ENCODE peak calls at places on chromosome 16, in five cellular contexts. One of them, this sample, is unnamed.
A peak's percentile ranks its signal among the peaks of the same experiment; 100 is the strongest.

GRCh38 chr16:58494981-58495860 is 4.7 kb upstream of the NDRG4 start:
- DNase-seq in RWPE1: peak; percentile 89
- DNase-seq in right cardiac atrium: peak; percentile 88
- DNase-seq in GM23338: peak; percentile 99
- DNase-seq in CD4-positive, alpha-beta memory T cell: peak; percentile 85
- DNase-seq in this sample: peak; percentile 30

GRCh38 chr16:21989141-21989540 is 11.8 kb downstream of the PDZD9 start:
- DNase-seq in RWPE1: no peak
- DNase-seq in right cardiac atrium: no peak
- DNase-seq in CD4-positive, alpha-beta memory T cell: no peak
- DNase-seq in GM23338: no peak
- DNase-seq in this sample: no peak

GRCh38 chr16:49528035-49528434 is 154.4 kb downstream of the C16orf78 start:
- DNase-seq in RWPE1: no peak
- DNase-seq in GM23338: no peak
- DNase-seq in CD4-positive, alpha-beta memory T cell: no peak
- DNase-seq in right cardiac atrium: no peak
- DNase-seq in this sample: no peak

GRCh38 chr16:69073181-69073669 is 32.2 kb upstream of the HAS3 start:
- DNase-seq in CD4-positive, alpha-beta memory T cell: no peak
- DNase-seq in GM23338: no peak
- DNase-seq in RWPE1: peak; percentile 88
- DNase-seq in right cardiac atrium: no peak
- DNase-seq in this sample: no peak

GRCh38 chr16:346587-346986 is 5.9 kb downstream of the AXIN1 start:
- DNase-seq in GM23338: no peak
- DNase-seq in RWPE1: peak; percentile 79
- DNase-seq in CD4-positive, alpha-beta memory T cell: no peak
- DNase-seq in right cardiac atrium: no peak
- DNase-seq in this sample: no peak

GRCh38 chr16:88405325-88406060 is 22.7 kb downstream of the ZNF469 start:
- DNase-seq in GM23338: no peak
- DNase-seq in CD4-positive, alpha-beta memory T cell: no peak
- DNase-seq in right cardiac atrium: peak; percentile 85
- DNase-seq in RWPE1: no peak
- DNase-seq in this sample: no peak

GRCh38 chr16:57527610-57528360 is 8.6 kb downstream of the CCDC102A start:
- DNase-seq in GM23338: no peak
- DNase-seq in RWPE1: no peak
- DNase-seq in CD4-positive, alpha-beta memory T cell: no peak
- DNase-seq in right cardiac atrium: peak; percentile 17
- DNase-seq in this sample: no peak

GRCh38 chr16:74034862-74035261 is 261.8 kb upstream of the PSMD7 start:
- DNase-seq in CD4-positive, alpha-beta memory T cell: no peak
- DNase-seq in GM23338: peak; percentile 76
- DNase-seq in right cardiac atrium: no peak
- DNase-seq in RWPE1: peak; percentile 16
- DNase-seq in this sample: no peak

GRCh38 chr16:57123969-57124674 is 31.7 kb downstream of the CPNE2 start:
- DNase-seq in right cardiac atrium: no peak
- DNase-seq in CD4-positive, alpha-beta memory T cell: no peak
- DNase-seq in GM23338: no peak
- DNase-seq in RWPE1: no peak
- DNase-seq in this sample: no peak

GRCh38 chr16:67244387-67245188 is 2.7 kb downstream of the FHOD1 start:
- DNase-seq in CD4-positive, alpha-beta memory T cell: peak; percentile 97
- DNase-seq in right cardiac atrium: peak; percentile 83
- DNase-seq in GM23338: no peak
- DNase-seq in RWPE1: peak; percentile 79
- DNase-seq in this sample: peak; percentile 52

GRCh38 chr16:78437352-78437968 is 338.0 kb downstream of the WWOX start:
- DNase-seq in GM23338: peak; percentile 76
- DNase-seq in RWPE1: peak; percentile 11
- DNase-seq in right cardiac atrium: no peak
- DNase-seq in CD4-positive, alpha-beta memory T cell: no peak
- DNase-seq in this sample: no peak

GRCh38 chr16:6937641-6938040 is 395.0 kb upstream of the RBFOX1 start:
- DNase-seq in right cardiac atrium: no peak
- DNase-seq in CD4-positive, alpha-beta memory T cell: no peak
- DNase-seq in GM23338: no peak
- DNase-seq in RWPE1: no peak
- DNase-seq in this sample: no peak

GRCh38 chr16:13014516-13014915 is 113.1 kb downstream of the SHISA9 start:
- DNase-seq in RWPE1: no peak
- DNase-seq in GM23338: peak; percentile 85
- DNase-seq in right cardiac atrium: no peak
- DNase-seq in CD4-positive, alpha-beta memory T cell: no peak
- DNase-seq in this sample: no peak

GRCh38 chr16:29023279-29024278 is 38.7 kb downstream of the LAT start:
- DNase-seq in CD4-positive, alpha-beta memory T cell: no peak
- DNase-seq in GM23338: no peak
- DNase-seq in right cardiac atrium: no peak
- DNase-seq in RWPE1: no peak
- DNase-seq in this sample: no peak

GRCh38 chr16:58638148-58639036 is 8.8 kb upstream of the CNOT1 start:
- DNase-seq in right cardiac atrium: peak; percentile 60
- DNase-seq in CD4-positive, alpha-beta memory T cell: no peak
- DNase-seq in RWPE1: peak; percentile 81
- DNase-seq in GM23338: peak; percentile 63
- DNase-seq in this sample: no peak

GRCh38 chr16:50261707-50262235 is 4.6 kb upstream of the ADCY7 start:
- DNase-seq in RWPE1: no peak
- DNase-seq in CD4-positive, alpha-beta memory T cell: no peak
- DNase-seq in GM23338: no peak
- DNase-seq in right cardiac atrium: no peak
- DNase-seq in this sample: no peak

GRCh38 chr16:78045865-78046581 is 23.7 kb downstream of the CLEC3A start:
- DNase-seq in RWPE1: peak; percentile 32
- DNase-seq in CD4-positive, alpha-beta memory T cell: no peak
- DNase-seq in right cardiac atrium: peak; percentile 85
- DNase-seq in GM23338: peak; percentile 93
- DNase-seq in this sample: no peak

GRCh38 chr16:65394306-65394705 is 272.4 kb upstream of the CDH11 start:
- DNase-seq in right cardiac atrium: peak; percentile 11
- DNase-seq in CD4-positive, alpha-beta memory T cell: no peak
- DNase-seq in GM23338: no peak
- DNase-seq in RWPE1: no peak
- DNase-seq in this sample: no peak

GRCh38 chr16:88634994-88635670 is 3.2 kb upstream of the IL17C start:
- DNase-seq in CD4-positive, alpha-beta memory T cell: no peak
- DNase-seq in RWPE1: no peak
- DNase-seq in right cardiac atrium: no peak
- DNase-seq in GM23338: no peak
- DNase-seq in this sample: no peak

GRCh38 chr16:66696669-66697630 is at the start of gene CMTM4:
- DNase-seq in right cardiac atrium: peak; percentile 94
- DNase-seq in RWPE1: peak; percentile 89
- DNase-seq in GM23338: peak; percentile 90
- DNase-seq in CD4-positive, alpha-beta memory T cell: peak; percentile 68
- DNase-seq in this sample: peak; percentile 64

GRCh38 chr16:54544553-54545180 is 258.1 kb upstream of the IRX3 start:
- DNase-seq in RWPE1: no peak
- DNase-seq in GM23338: no peak
- DNase-seq in right cardiac atrium: no peak
- DNase-seq in CD4-positive, alpha-beta memory T cell: no peak
- DNase-seq in this sample: no peak

GRCh38 chr16:27401768-27402568 is at the start of gene IL21R:
- DNase-seq in right cardiac atrium: peak; percentile 92
- DNase-seq in CD4-positive, alpha-beta memory T cell: peak; percentile 95
- DNase-seq in GM23338: no peak
- DNase-seq in RWPE1: no peak
- DNase-seq in this sample: peak; percentile 79

GRCh38 chr16:28494141-28494851 is at the start of gene APOBR:
- DNase-seq in CD4-positive, alpha-beta memory T cell: peak; percentile 98
- DNase-seq in RWPE1: no peak
- DNase-seq in GM23338: no peak
- DNase-seq in right cardiac atrium: peak; percentile 68
- DNase-seq in this sample: peak; percentile 90

GRCh38 chr16:48556210-48556912 is 53.6 kb downstream of the N4BP1 start:
- DNase-seq in CD4-positive, alpha-beta memory T cell: no peak
- DNase-seq in right cardiac atrium: no peak
- DNase-seq in GM23338: no peak
- DNase-seq in RWPE1: no peak
- DNase-seq in this sample: no peak

GRCh38 chr16:2500634-2500936 is 13.2 kb upstream of the ATP6V0C start:
- DNase-seq in right cardiac atrium: no peak
- DNase-seq in GM23338: peak; percentile 48
- DNase-seq in RWPE1: no peak
- DNase-seq in CD4-positive, alpha-beta memory T cell: no peak
- DNase-seq in this sample: no peak

GRCh38 chr16:2500937-2501750 is 12.6 kb upstream of the ATP6V0C start:
- DNase-seq in RWPE1: peak; percentile 55
- DNase-seq in right cardiac atrium: peak; percentile 94
- DNase-seq in GM23338: peak; percentile 91
- DNase-seq in CD4-positive, alpha-beta memory T cell: peak; percentile 73
- DNase-seq in this sample: peak; percentile 67

GRCh38 chr16:2499454-2499853 is 14.3 kb upstream of the ATP6V0C start:
- DNase-seq in right cardiac atrium: no peak
- DNase-seq in CD4-positive, alpha-beta memory T cell: no peak
- DNase-seq in RWPE1: no peak
- DNase-seq in GM23338: no peak
- DNase-seq in this sample: no peak

GRCh38 chr16:2498531-2499253 is 15.1 kb upstream of the ATP6V0C start:
- DNase-seq in CD4-positive, alpha-beta memory T cell: no peak
- DNase-seq in right cardiac atrium: no peak
- DNase-seq in RWPE1: no peak
- DNase-seq in GM23338: no peak
- DNase-seq in this sample: no peak

DNA sequence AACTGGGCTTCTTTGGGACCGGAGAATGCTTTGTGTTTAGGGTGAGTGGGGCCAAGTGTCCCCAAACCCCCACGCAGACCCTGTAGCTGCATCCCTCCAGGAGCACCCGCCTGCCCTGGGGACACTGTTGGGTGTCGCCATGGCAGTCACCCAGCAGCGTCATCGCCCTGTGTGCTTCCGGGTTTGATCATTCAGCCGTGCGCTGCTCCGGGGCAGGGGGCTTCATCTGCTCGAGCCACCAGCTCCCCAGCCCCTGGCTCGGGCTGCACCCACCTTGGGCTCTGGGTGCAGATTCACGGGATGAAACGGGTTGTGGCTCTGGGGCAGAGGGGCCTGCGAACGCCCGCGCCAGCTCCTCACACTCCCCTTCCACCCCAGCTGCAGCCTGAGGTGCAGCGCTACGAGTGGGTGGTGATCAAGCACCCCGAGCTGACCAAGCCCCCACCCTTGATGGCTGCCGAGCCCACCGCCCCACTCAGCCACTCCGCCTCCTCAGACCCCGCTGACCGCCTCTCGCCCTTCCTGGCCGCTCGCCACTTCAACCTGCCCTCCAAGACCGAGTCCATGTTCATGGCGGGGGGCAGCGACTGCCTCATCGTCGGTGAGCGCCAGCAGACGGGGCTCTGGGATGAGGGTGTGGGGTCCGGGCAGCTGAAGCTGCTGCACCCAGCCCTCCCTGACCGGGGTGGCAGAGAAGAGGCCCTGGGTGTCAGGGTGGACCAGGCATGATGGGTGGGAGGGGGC is 13.7 kb upstream of the ATP6V0C start:
- DNase-seq in right cardiac atrium: no peak
- DNase-seq in RWPE1: no peak
- DNase-seq in CD4-positive, alpha-beta memory T cell: no peak
- DNase-seq in GM23338: no peak
- DNase-seq in this sample: no peak
- H3K27ac ChIP-seq in right cardiac atrium: no peak overlapping the region
- H3K27ac ChIP-seq in RWPE1: no peak overlapping the region
- H3K27ac ChIP-seq in CD4-positive, alpha-beta memory T cell: no peak overlapping the region
- H3K27ac ChIP-seq in GM23338: no peak overlapping the region
- H3K27ac ChIP-seq in this sample: no peak overlapping the region

DNA sequence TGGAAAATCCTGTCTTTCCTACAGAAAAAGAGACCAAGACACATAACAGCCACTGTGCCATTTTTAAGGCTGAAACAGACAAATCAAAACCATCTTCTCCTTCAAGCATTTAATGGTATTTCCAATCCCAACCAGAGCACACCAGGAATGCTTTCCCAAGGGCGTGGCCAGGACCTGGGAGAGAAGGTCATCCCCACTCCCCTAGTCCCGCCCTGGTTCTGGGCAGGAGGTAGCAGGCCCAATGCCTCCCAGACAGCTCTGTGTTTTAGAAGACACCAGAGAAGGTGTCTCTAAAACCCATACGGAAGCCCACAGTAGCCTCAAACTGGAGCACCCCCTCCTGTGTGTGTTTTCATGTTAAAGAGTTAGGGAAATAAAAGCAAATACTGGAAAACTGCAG is 214.4 kb downstream of the ZFHX3 start:
- DNase-seq in GM23338: no peak
- DNase-seq in CD4-positive, alpha-beta memory T cell: no peak
- DNase-seq in RWPE1: peak; percentile 34
- DNase-seq in right cardiac atrium: no peak
- DNase-seq in this sample: no peak
- H3K27ac ChIP-seq in GM23338: no peak overlapping the region
- H3K27ac ChIP-seq in CD4-positive, alpha-beta memory T cell: no peak overlapping the region
- H3K27ac ChIP-seq in RWPE1: peak overlapping the region; percentile 65
- H3K27ac ChIP-seq in right cardiac atrium: no peak overlapping the region
- H3K27ac ChIP-seq in this sample: no peak overlapping the region

GRCh38 chr16:76539609-76540008 is 262.4 kb downstream of the CNTNAP4 start:
- DNase-seq in RWPE1: no peak
- DNase-seq in CD4-positive, alpha-beta memory T cell: no peak
- DNase-seq in right cardiac atrium: no peak
- DNase-seq in GM23338: no peak
- DNase-seq in this sample: no peak
- H3K27ac ChIP-seq in RWPE1: no peak overlapping the region
- H3K27ac ChIP-seq in CD4-positive, alpha-beta memory T cell: no peak overlapping the region
- H3K27ac ChIP-seq in right cardiac atrium: no peak overlapping the region
- H3K27ac ChIP-seq in GM23338: no peak overlapping the region
- H3K27ac ChIP-seq in this sample: no peak overlapping the region

GRCh38 chr16:17318200-17318599 is 152.6 kb downstream of the XYLT1 start:
- DNase-seq in RWPE1: no peak
- DNase-seq in GM23338: peak; percentile 59
- DNase-seq in right cardiac atrium: no peak
- DNase-seq in CD4-positive, alpha-beta memory T cell: no peak
- DNase-seq in this sample: no peak

GRCh38 chr16:17325744-17326143 is 145.0 kb downstream of the XYLT1 start:
- DNase-seq in right cardiac atrium: no peak
- DNase-seq in RWPE1: no peak
- DNase-seq in CD4-positive, alpha-beta memory T cell: no peak
- DNase-seq in GM23338: no peak
- DNase-seq in this sample: no peak

GRCh38 chr16:17316005-17316404 is 154.8 kb downstream of the XYLT1 start:
- DNase-seq in RWPE1: no peak
- DNase-seq in CD4-positive, alpha-beta memory T cell: no peak
- DNase-seq in right cardiac atrium: no peak
- DNase-seq in GM23338: no peak
- DNase-seq in this sample: no peak

GRCh38 chr16:17321824-17322223 is 148.9 kb downstream of the XYLT1 start:
- DNase-seq in CD4-positive, alpha-beta memory T cell: no peak
- DNase-seq in GM23338: no peak
- DNase-seq in right cardiac atrium: no peak
- DNase-seq in RWPE1: no peak
- DNase-seq in this sample: no peak

DNA sequence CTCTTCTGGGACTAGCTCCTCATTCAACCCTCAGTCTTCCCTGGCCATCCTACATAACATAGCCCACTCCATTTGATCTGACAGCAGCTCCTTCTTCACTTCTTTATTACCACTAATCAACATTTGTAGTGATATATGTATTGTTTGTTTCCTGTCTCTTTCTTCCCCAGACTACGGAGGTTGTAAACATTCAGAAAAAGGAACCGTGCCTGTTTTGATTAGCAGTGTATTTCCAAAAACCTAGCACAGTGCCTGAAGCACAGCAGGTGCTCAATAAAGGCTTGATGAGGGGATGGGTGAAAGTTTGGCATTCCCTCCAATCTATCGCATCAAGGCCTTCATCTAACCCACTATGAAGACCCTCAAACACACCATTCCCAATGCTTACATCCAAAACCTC is 150.8 kb downstream of the XYLT1 start:
- DNase-seq in CD4-positive, alpha-beta memory T cell: no peak
- DNase-seq in GM23338: no peak
- DNase-seq in RWPE1: no peak
- DNase-seq in right cardiac atrium: no peak
- DNase-seq in this sample: no peak
- H3K27ac ChIP-seq in CD4-positive, alpha-beta memory T cell: no peak overlapping the region
- H3K27ac ChIP-seq in GM23338: peak overlapping the region; percentile 65
- H3K27ac ChIP-seq in RWPE1: no peak overlapping the region
- H3K27ac ChIP-seq in right cardiac atrium: no peak overlapping the region
- H3K27ac ChIP-seq in this sample: no peak overlapping the region

This sample was measured in CD4-positive, CD25-positive, alpha-beta regulatory T cell.